ENCODE peak calls at places on chromosomes 1 and 21, in nine cellular contexts. C, Y, J, F, S, I, G, H and D are unnamed samples.

GRCh38 chr1:231274119-231274825 is 33.3 kb downstream of the GNPAT start:
- DNase-seq in S (no peak), J (no peak), I (no peak), G (no peak), C (no peak), Y (no peak), F (no peak), H (no peak), D (no peak)

GRCh38 chr1:230972855-230973271 is 5.8 kb downstream of the TTC13 start:
- DNase-seq in Y (no peak), C (no peak), I (no peak), G (no peak), S (peak), J (peak), H (no peak), F (no peak), D (peak)

GRCh38 chr21:29300547-29301138 is 1.9 kb downstream of the BACH1 start:
- DNase-seq in S (peak), Y (no peak), H (no peak), J (peak), F (no peak), G (no peak), I (no peak), C (no peak), D (peak)

GRCh38 chr1:37884145-37884544 is 24.8 kb upstream of the MTF1 start:
- DNase-seq in Y (no peak), I (no peak), S (no peak), F (no peak), G (no peak), J (no peak), C (no peak), H (no peak), D (no peak)

GRCh38 chr1:42146127-42146915 is 6.9 kb upstream of the GUCA2B start:
- DNase-seq in F (no peak), H (no peak), J (no peak), S (no peak), Y (no peak), I (no peak), G (no peak), C (no peak), D (no peak)

GRCh38 chr1:6770727-6771567 is 14.3 kb upstream of the CAMTA1 start:
- DNase-seq in G (no peak), J (no peak), C (peak), F (no peak), I (no peak), Y (no peak), S (no peak), H (peak), D (peak)

GRCh38 chr1:48617227-48617626 is 145.2 kb upstream of the SPATA6 start:
- DNase-seq in H (peak), S (no peak), J (no peak), F (no peak), G (no peak), I (no peak), C (no peak), Y (no peak), D (no peak)

GRCh38 chr1:43206721-43207228 is 34.6 kb downstream of the CFAP57 start:
- DNase-seq in G (no peak), F (peak), H (peak), C (no peak), I (peak), Y (no peak), J (no peak), S (no peak), D (no peak)

GRCh38 chr1:168163670-168164069 is 15.1 kb upstream of the TIPRL start:
- DNase-seq in I (no peak), Y (no peak), G (no peak), J (no peak), H (no peak), C (no peak), S (no peak), F (no peak), D (no peak)

GRCh38 chr1:44554706-44555105 is 119.6 kb downstream of the TMEM53 start:
- DNase-seq in Y (no peak), I (no peak), G (no peak), J (no peak), S (no peak), F (no peak), H (peak), C (no peak), D (no peak)

GRCh38 chr1:211939876-211940468 is 95.4 kb downstream of the INTS7 start:
- DNase-seq in J (peak), F (no peak), C (no peak), S (peak), H (no peak), Y (no peak), G (no peak), I (no peak), D (peak)

GRCh38 chr1:41695118-41695517 is 210.6 kb upstream of the EDN2 start:
- DNase-seq in Y (peak), S (no peak), I (no peak), C (no peak), G (peak), J (no peak), F (no peak), H (peak), D (no peak)

GRCh38 chr1:108897865-108898720 is 21.3 kb downstream of the GPSM2 start:
- DNase-seq in F (peak), I (peak), H (peak), J (peak), C (no peak), Y (no peak), S (peak), G (no peak), D (peak)

GRCh38 chr1:2274968-2275475 is 46.9 kb downstream of the SKI start:
- DNase-seq in F (no peak), I (no peak), G (no peak), S (no peak), C (no peak), H (no peak), J (no peak), Y (peak), D (peak)

GRCh38 chr1:62841587-62842169 is 57.7 kb downstream of the ATG4C start:
- DNase-seq in I (peak), J (peak), F (peak), S (peak), G (no peak), Y (no peak), H (peak), C (peak), D (peak)

GRCh38 chr1:40004857-40005256 is 35.7 kb upstream of the CAP1 start:
- DNase-seq in S (no peak), F (no peak), G (no peak), Y (no peak), C (no peak), I (no peak), J (no peak), H (no peak), D (no peak)

GRCh38 chr1:66022904-66023620 is 230.4 kb downstream of the PDE4B start:
- DNase-seq in F (no peak), Y (no peak), I (no peak), G (no peak), H (peak), S (peak), C (peak), J (no peak), D (no peak)

GRCh38 chr1:110341146-110341871 is 2.1 kb downstream of the RBM15 start:
- DNase-seq in J (no peak), Y (peak), C (no peak), S (no peak), H (no peak), G (no peak), F (no peak), I (no peak), D (no peak)

GRCh38 chr1:114114751-114115104 is 38.9 kb downstream of the SYT6 start:
- DNase-seq in J (no peak), I (no peak), C (no peak), F (no peak), Y (no peak), H (no peak), G (no peak), S (no peak), D (no peak)

GRCh38 chr21:45074818-45075605 is 632 bp downstream of the ADARB1 start:
- DNase-seq in G (no peak), I (no peak), F (no peak), Y (peak), C (peak), H (peak), S (no peak), J (peak), D (peak)

GRCh38 chr1:243946946-243947345 is 96.9 kb upstream of the AKT3 start:
- DNase-seq in C (no peak), I (no peak), J (no peak), S (no peak), H (peak), G (no peak), F (no peak), Y (no peak), D (peak)

GRCh38 chr1:157313240-157313807 is 175.1 kb upstream of the ETV3 start:
- DNase-seq in I (no peak), F (no peak), G (no peak), C (no peak), H (no peak), S (no peak), J (no peak), Y (peak), D (no peak)

GRCh38 chr1:38804062-38804886 is 55.3 kb downstream of the RRAGC start:
- DNase-seq in I (no peak), J (no peak), C (peak), F (no peak), S (no peak), H (peak), G (no peak), Y (no peak), D (peak)

GRCh38 chr1:203440780-203441179 is 34.8 kb upstream of the PRELP start:
- DNase-seq in F (peak), H (peak), S (peak), I (no peak), Y (no peak), G (peak), C (no peak), J (peak), D (peak)
- TF ChIP-seq CTCF in F (peak), H (peak), S (peak), I (peak), Y (peak), G (peak), C (no peak), J (peak), D (peak)

GRCh38 chr1:22801347-22801746 is 90.7 kb downstream of the EPHB2 start:
- DNase-seq in I (no peak), F (no peak), G (no peak), Y (no peak), S (no peak), C (no peak), H (no peak), J (no peak), D (no peak)

GRCh38 chr1:22796642-22797041 is 86.0 kb downstream of the EPHB2 start:
- DNase-seq in S (no peak), I (no peak), F (no peak), Y (no peak), G (no peak), J (no peak), H (no peak), C (no peak), D (no peak)

GRCh38 chr1:22799971-22800370 is 89.3 kb downstream of the EPHB2 start:
- DNase-seq in J (no peak), C (peak), Y (no peak), H (no peak), G (no peak), I (no peak), S (no peak), F (no peak), D (no peak)

GRCh38 chr1:22794691-22795090 is 84.1 kb downstream of the EPHB2 start:
- DNase-seq in I (no peak), C (no peak), S (no peak), F (no peak), G (no peak), H (no peak), J (no peak), Y (no peak), D (no peak)

DNA sequence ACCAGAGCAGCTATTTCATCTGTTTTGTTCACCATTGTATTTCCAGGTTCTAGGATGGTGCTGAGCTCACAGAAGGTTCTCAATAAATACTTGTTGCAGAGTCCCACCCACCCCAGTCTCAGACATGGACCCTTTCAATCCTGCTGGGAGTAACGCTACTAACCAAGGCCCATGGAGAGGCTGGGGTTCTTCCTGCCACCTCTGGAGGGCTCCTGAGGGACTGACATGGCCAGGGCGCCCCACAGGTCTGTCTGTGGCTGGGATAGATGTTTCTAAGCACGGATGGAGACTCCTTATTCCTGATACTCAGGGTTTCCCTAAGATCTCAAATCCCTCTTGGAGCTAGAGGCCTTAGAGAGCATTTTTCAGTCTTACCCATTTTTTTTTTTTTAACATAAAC is 87.4 kb downstream of the EPHB2 start:
- DNase-seq in F (no peak), I (no peak), J (no peak), Y (no peak), H (no peak), S (no peak), G (no peak), C (no peak), D (no peak)
- TF ChIP-seq CTCF in F (no peak), I (no peak), J (no peak), Y (no peak), H (no peak), S (no peak), G (no peak), C (no peak), D (no peak)

GRCh38 chr21:33847586-33848251 is 67.9 kb downstream of the ATP5PO start:
- DNase-seq in I (no peak), G (no peak), C (no peak), Y (no peak), J (no peak), S (no peak), H (no peak), F (no peak), D (no peak)
- TF ChIP-seq CTCF in I (no peak), G (no peak), C (no peak), Y (no peak), J (no peak), S (no peak), H (no peak), F (no peak), D (no peak)

DNA sequence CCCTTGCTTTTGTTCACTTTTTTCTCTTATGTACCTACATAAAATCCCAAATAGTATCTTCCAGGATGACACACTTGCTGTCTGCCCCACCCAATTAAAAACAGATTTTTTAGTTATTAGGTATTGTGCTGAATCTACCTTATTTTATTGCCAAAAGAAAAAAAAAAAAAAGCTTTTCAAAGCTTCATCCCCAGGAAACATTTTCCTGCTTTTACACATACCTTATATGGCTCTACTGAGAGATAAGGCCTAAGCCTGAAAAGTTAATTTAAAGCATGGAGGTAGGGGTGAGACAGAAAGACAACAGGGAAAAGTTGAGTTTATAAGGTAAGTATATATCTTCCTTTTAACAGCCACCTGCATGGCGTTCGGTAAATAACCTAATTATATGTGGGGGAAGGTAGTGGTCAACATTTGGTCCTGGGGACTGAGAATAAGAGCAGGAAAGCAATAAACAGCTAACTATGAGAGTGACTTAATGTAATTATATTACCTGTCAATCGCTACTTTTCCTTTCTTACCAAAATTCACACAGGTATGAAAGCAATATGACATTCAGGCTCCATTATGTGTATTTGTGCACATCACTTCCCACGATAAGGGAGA is 54.6 kb upstream of the BOLA1 start:
- DNase-seq in F (no peak), C (no peak), Y (no peak), S (peak), H (no peak), G (no peak), I (no peak), J (no peak), D (no peak)
- TF ChIP-seq CTCF in F (no peak), C (no peak), Y (no peak), S (no peak), H (no peak), G (no peak), I (no peak), J (no peak), D (no peak)

DNA sequence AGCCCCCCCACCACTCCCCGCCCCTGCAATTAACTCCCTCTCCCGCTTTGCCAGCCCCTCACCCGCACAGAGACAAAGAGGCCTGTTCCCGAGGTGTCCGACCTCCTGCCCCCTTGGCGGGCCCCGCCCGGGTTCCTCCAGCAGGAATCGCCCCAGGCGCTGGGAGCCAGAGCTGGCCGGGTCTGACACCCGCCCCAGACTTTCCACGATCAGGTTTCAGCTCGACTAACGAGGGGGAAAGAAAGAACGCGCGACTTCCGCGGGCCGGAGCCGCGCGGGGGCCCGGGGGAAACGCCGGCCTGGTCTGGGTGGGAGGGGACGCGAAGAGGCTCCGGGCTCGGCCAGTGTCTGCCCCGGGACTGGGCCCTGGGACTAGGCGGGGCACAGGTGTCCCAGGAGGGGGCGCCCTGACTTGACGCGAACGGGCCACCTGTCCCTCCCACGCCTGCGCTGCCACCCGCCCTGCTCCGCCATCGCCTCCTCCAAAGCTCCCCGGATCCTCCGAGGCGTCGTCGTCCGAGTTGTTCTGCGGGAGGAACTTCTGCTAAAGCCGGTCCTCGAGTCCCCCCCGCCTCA is 36.3 kb upstream of the HHAT start:
- DNase-seq in Y (peak), I (peak), G (peak), H (no peak), C (peak), J (peak), S (peak), F (no peak), D (peak)
- TF ChIP-seq CTCF in Y (peak), I (peak), G (no peak), H (peak), C (peak), J (peak), S (peak), F (no peak), D (peak)

GRCh38 chr1:233281711-233282581 is 13.6 kb downstream of the PCNX2 start:
- DNase-seq in F (no peak), C (no peak), G (no peak), Y (no peak), H (peak), I (no peak), S (peak), J (peak), D (peak)

GRCh38 chr1:233278621-233279020 is 16.9 kb downstream of the PCNX2 start:
- DNase-seq in I (no peak), J (no peak), Y (no peak), H (no peak), S (no peak), C (no peak), G (no peak), F (no peak), D (no peak)

GRCh38 chr1:233277637-233278413 is 17.7 kb downstream of the PCNX2 start:
- DNase-seq in J (no peak), S (no peak), F (no peak), Y (no peak), C (no peak), H (no peak), G (no peak), I (no peak), D (no peak)

GRCh38 chr1:233279971-233280370 is 15.6 kb downstream of the PCNX2 start:
- DNase-seq in Y (no peak), I (no peak), S (no peak), C (no peak), J (no peak), G (no peak), F (no peak), H (no peak), D (no peak)

GRCh38 chr1:233282582-233282886 is 13.0 kb downstream of the PCNX2 start:
- DNase-seq in C (no peak), I (no peak), G (no peak), F (no peak), Y (no peak), H (no peak), J (no peak), S (no peak), D (no peak)
- TF ChIP-seq CTCF in C (no peak), I (no peak), G (no peak), F (no peak), Y (no peak), H (no peak), J (no peak), S (no peak), D (no peak)

DNA sequence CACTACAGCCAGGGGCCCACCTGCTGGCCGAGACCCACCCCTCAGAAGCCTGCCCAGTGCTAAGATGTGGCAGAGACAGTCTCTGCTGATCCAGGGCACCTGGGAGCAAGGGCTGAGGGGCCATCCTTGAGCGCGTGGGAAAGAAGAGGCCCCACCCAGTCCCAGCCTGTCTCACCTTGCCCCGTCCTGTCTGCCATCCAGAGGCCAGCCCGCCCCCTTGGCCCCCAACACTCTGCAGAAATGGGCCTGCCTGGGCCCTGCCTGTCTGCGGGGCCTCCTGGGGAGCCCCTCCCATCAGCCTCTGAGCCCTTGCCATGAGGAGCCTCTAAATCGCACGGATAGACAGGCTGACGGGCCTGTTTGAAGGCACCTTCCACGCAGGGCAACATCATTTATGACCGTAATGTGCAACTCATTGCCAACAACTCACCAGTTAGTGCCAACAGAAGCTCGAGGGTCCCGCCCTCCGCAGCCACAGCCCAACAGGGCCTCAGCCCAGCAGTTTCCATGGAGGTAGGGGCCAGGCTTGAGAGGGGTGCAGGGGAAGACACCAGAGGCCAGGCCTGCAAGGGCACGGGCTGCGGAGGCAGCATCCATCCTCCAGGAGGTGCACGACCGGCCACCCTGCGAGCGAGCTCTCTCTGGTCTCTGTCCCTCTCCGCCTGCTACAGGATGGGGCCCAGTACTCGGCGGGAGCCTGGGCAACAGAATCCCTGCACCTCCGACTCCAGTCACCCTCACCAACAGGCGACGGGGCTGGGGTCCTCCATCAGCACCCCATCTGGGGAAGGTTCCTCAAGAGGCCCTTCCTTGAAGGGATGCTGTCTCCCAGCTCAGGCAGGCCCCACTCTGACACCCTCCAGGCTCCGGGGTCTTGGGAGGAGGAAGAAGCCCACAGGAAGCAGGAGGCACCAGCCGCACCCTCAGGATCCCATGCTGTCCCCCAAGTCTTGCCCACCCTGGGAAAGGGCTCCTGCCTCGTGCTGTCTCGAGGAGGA is 78.0 kb downstream of the MEGF6 start:
- DNase-seq in S (no peak), G (no peak), C (peak), H (no peak), I (no peak), Y (no peak), F (no peak), J (no peak), D (no peak)
- TF ChIP-seq CTCF in S (peak), G (no peak), C (peak), H (no peak), I (no peak), Y (no peak), F (no peak), J (no peak), D (no peak)

DNA sequence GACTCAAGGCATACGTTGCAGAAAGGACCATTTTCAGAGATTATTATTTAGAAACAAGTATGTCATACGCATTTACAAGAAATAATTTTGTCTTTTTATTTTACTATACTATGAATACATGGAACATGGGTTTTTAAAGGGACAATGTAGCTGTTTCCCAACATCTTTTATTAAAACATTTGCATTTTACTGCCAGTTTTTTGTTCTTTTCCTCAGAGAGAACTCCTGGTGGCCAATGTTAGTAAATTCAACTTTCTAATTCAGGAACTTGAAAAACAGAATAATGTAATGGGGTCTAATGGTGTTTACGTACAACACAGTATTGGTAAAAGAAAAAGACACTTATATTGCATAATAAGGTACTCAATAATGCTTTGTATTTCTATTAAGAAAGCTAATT is 14.9 kb downstream of the PRDM2 start:
- DNase-seq in G (no peak), J (no peak), H (no peak), F (no peak), Y (no peak), I (no peak), S (no peak), C (no peak), D (no peak)
- TF ChIP-seq CTCF in G (no peak), J (no peak), H (peak), F (peak), Y (no peak), I (no peak), S (peak), C (no peak), D (no peak)